ENCODE peak calls at places on chromosomes 13 and 19, in four cellular contexts. I, C, E and Z are unnamed samples.

GRCh38 chr13:67772807-67773453 is 542.8 kb upstream of the PCDH9 start:
- DNase-seq in I (no peak), C (no peak), E (no peak), Z (no peak)

GRCh38 chr19:50701367-50701985 is 18.1 kb downstream of the SHANK1 start:
- DNase-seq in I (no peak), C (no peak), E (no peak), Z (no peak)

GRCh38 chr19:46015080-46015960 is 7.5 kb downstream of the PGLYRP1 start:
- DNase-seq in I (peak; percentile 93), C (peak; percentile 96), E (peak; percentile 53), Z (no peak)

GRCh38 chr13:40058757-40059236 is 403.3 kb downstream of the COG6 start:
- DNase-seq in I (no peak), C (no peak), E (no peak), Z (no peak)

GRCh38 chr13:101453784-101454201 is 1.3 kb downstream of the ITGBL1 start:
- DNase-seq in I (no peak), C (no peak), E (no peak), Z (no peak)

GRCh38 chr13:42497798-42498197 is 76.2 kb upstream of the TNFSF11 start:
- DNase-seq in I (no peak), C (no peak), E (no peak), Z (peak; percentile 90)

GRCh38 chr19:35154535-35155406 is at the start of gene FXYD5:
- DNase-seq in I (peak; percentile 72), C (peak; percentile 72), E (no peak), Z (peak; percentile 72)

GRCh38 chr13:90427322-90428272 is 919.9 kb upstream of the MIR17HG start:
- DNase-seq in I (no peak), C (peak; percentile 17), E (no peak), Z (no peak)

GRCh38 chr13:61255035-61255796 is 160.4 kb downstream of the PCDH20 start:
- DNase-seq in I (peak; percentile 50), C (peak; percentile 35), E (no peak), Z (no peak)

GRCh38 chr13:113086991-113087922 is 18.3 kb upstream of the F7 start:
- DNase-seq in I (no peak), C (no peak), E (no peak), Z (no peak)

GRCh38 chr13:100209857-100210580 is 121.1 kb downstream of the PCCA start:
- DNase-seq in I (no peak), C (no peak), E (no peak), Z (peak; percentile 84)

GRCh38 chr13:42276683-42277082 is 4.7 kb downstream of the AKAP11 start:
- DNase-seq in I (no peak), C (no peak), E (no peak), Z (no peak)

GRCh38 chr19:47272448-47273312 is 2.0 kb upstream of the INAFM1 start:
- DNase-seq in I (peak; percentile 64), C (peak; percentile 63), E (no peak), Z (peak; percentile 34)

GRCh38 chr13:94416454-94417080 is 62.9 kb downstream of the DCT start:
- DNase-seq in I (peak; percentile 56), C (peak; percentile 83), E (peak; percentile 23), Z (no peak)

GRCh38 chr19:32861596-32861995 is 8.0 kb downstream of the SLC7A9 start:
- DNase-seq in I (no peak), C (no peak), E (no peak), Z (no peak)

GRCh38 chr13:111662451-111662850 is 342.0 kb downstream of the TEX29 start:
- DNase-seq in I (no peak), C (no peak), E (no peak), Z (no peak)

GRCh38 chr19:45470147-45471081 is 2.6 kb downstream of the FOSB start:
- DNase-seq in I (no peak), C (no peak), E (no peak), Z (peak; percentile 47)

GRCh38 chr19:6475321-6476108 is 6.1 kb downstream of the DENND1C start:
- DNase-seq in I (peak; percentile 82), C (peak; percentile 55), E (no peak), Z (no peak)

GRCh38 chr19:35013047-35013819 is 13.1 kb downstream of the GRAMD1A start:
- DNase-seq in I (peak; percentile 97), C (peak; percentile 76), E (peak; percentile 85), Z (peak; percentile 62)

GRCh38 chr19:36222503-36222902 is 7.6 kb downstream of the ZNF146 start:
- DNase-seq in I (no peak), C (no peak), E (no peak), Z (no peak)

GRCh38 chr19:11264452-11265176 is 2.3 kb upstream of the DOCK6 start:
- DNase-seq in I (peak; percentile 63), C (no peak), E (no peak), Z (no peak)

GRCh38 chr13:95641961-95642621 is 2.4 kb downstream of the DZIP1 start:
- DNase-seq in I (peak; percentile 81), C (peak; percentile 80), E (no peak), Z (peak; percentile 33)

GRCh38 chr19:46081928-46082727 is 41.3 kb upstream of the IGFL4 start:
- DNase-seq in I (no peak), C (peak; percentile 65), E (peak; percentile 16), Z (peak; percentile 82)

GRCh38 chr13:44447783-44448182 is 74.2 kb downstream of the SERP2 start:
- DNase-seq in I (no peak), C (no peak), E (no peak), Z (no peak)

GRCh38 chr13:81133066-81133465 is 792.1 kb upstream of the SPRY2 start:
- DNase-seq in I (no peak), C (no peak), E (no peak), Z (peak; percentile 1)

GRCh38 chr19:28691683-28692082 is 521.3 kb downstream of the UQCRFS1 start:
- DNase-seq in I (no peak), C (no peak), E (no peak), Z (no peak)

GRCh38 chr13:112855859-112856258 is 113.2 kb upstream of the MCF2L start:
- DNase-seq in I (no peak), C (no peak), E (no peak), Z (no peak)

GRCh38 chr19:29841559-29842367 is 30.0 kb downstream of the CCNE1 start:
- DNase-seq in I (no peak), C (peak; percentile 53), E (no peak), Z (peak; percentile 10)

GRCh38 chr19:41915248-41916032 is 12.8 kb downstream of the ERFL start:
- DNase-seq in I (no peak), C (no peak), E (no peak), Z (no peak)

GRCh38 chr19:36136975-36137686 is 2.7 kb upstream of the CAPNS1 start:
- DNase-seq in I (no peak), C (no peak), E (no peak), Z (peak; percentile 72)

GRCh38 chr13:49517461-49517860 is 21.7 kb downstream of the PHF11 start:
- DNase-seq in I (no peak), C (peak; percentile 56), E (peak; percentile 9), Z (no peak)

GRCh38 chr13:98963917-98964316 is 13.9 kb downstream of the DOCK9 start:
- DNase-seq in I (no peak), C (no peak), E (no peak), Z (no peak)

GRCh38 chr13:105442941-105443340 is 1092.5 kb downstream of the EFNB2 start:
- DNase-seq in I (no peak), C (no peak), E (no peak), Z (peak; percentile 85)

DNA sequence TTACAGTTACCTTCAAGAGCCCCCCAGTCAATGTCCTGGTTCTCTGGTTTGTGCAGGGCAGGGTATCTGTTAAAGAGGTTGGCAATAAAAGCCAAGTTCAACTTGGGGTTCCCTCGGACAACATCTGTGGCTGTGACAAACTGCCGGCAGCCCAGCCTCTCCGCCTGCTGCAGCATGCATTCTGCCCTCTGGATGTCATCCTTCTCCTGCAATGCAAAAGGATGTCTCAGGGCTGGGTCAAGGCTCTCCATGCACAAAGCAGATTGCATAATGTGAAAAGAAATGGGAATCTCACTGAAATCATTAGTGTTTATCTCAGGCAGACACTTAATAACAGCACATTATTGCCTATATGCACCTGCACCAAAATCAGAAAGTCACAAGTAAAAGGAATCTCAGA is 35.1 kb downstream of the LCP1 start:
- DNase-seq in I (no peak), C (peak; percentile 41), E (peak; percentile 26), Z (peak; percentile 43)
- TF ChIP-seq CTCF in I (peak; percentile 63), C (peak; percentile 46), E (peak; percentile 54), Z (peak; percentile 61)

GRCh38 chr13:65965496-65965895 is 1264.6 kb downstream of the PCDH9 start:
- DNase-seq in I (no peak), C (no peak), E (no peak), Z (peak; percentile 37)

GRCh38 chr13:65971541-65971940 is 1258.6 kb downstream of the PCDH9 start:
- DNase-seq in I (no peak), C (peak; percentile 38), E (no peak), Z (no peak)

GRCh38 chr13:65964672-65965071 is 1265.5 kb downstream of the PCDH9 start:
- DNase-seq in I (no peak), C (no peak), E (no peak), Z (no peak)

DNA sequence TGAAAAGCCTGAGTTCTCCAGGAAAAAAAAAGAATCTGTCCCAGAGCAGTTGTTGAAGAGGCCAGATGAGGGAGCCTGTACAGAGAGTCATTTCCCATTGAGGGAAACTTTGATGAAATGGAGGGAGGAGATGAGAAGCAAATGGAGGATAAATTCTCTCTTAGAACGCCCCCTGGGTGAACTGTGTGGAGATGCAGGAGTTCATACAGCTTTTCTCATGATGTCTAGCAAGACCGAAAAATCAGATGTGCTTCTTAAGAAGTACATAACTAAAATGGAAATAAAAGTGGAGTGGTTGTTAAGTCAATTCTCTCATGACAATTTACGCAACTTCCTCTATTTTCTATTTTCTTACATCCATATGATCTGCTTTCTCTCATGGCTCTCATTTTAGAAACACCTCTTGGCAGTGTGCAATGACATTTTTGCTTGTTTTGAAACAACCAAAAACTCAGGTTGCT is 1263.1 kb downstream of the PCDH9 start:
- DNase-seq in I (no peak), C (peak; percentile 53), E (no peak), Z (peak; percentile 74)
- TF ChIP-seq CTCF in I (no peak), C (peak; percentile 61), E (peak; percentile 56), Z (peak; percentile 47)

GRCh38 chr19:13526552-13526951 is 20.3 kb upstream of the CACNA1A start:
- DNase-seq in I (peak; percentile 83), C (peak; percentile 34), E (peak; percentile 4), Z (peak; percentile 39)
- TF ChIP-seq CTCF in I (peak; percentile 83), C (peak; percentile 57), E (peak; percentile 46), Z (peak; percentile 38)

DNA sequence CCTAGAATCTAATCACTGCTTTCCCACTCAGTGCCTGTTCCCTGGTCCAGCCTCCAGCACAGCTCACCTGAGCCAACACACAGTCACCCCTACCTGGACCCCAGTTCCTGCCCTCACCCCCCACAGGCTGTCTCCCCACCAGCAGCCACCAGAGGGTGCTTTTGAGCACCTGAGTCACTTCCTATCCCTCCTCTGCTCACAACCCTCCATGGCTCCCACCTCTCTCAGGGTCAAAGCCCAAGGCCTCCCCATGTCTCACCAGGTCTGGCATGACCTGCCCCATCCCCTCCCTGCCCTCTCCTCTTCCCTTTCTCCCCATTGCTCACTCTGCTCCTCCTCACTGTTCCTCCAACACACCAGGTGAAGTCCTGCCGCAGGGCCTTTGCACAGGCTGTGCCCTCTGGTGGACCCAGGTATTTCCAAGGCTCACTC is 7.1 kb upstream of the DPP9 start:
- DNase-seq in I (peak; percentile 92), C (no peak), E (peak; percentile 36), Z (no peak)
- TF ChIP-seq CTCF in I (peak; percentile 85), C (peak; percentile 52), E (peak; percentile 56), Z (peak; percentile 53)